ENCODE peak calls at places on chromosomes 11 and 22, in nine cellular contexts. A is PC-3, C is MM.1S, D is SK-N-SH, T is neural progenitor cell, I is HCT116, P is hepatocyte, U is GM23248, Y is OCI-LY7. N is an unnamed sample.

GRCh38 chr11:75033916-75034315 is 45.2 kb downstream of the NEU3 start:
- DNase-seq in I (no peak), U (no peak), A (no peak), D (no peak), Y (no peak), C (no peak), P (no peak), T (no peak), N (no peak)

GRCh38 chr11:119501777-119502405 is 78.9 kb upstream of the THY1 start:
- DNase-seq in A (no peak), D (no peak), U (no peak), C (no peak), P (no peak), T (peak), Y (no peak), I (no peak), N (peak)

GRCh38 chr11:75563978-75564552 is 2.0 kb downstream of the SERPINH1 start:
- DNase-seq in A (no peak), P (peak), U (peak), Y (no peak), T (peak), D (no peak), I (no peak), C (no peak), N (peak)

GRCh38 chr11:69213315-69213714 is 57.6 kb downstream of the SMIM38 start:
- DNase-seq in T (no peak), P (no peak), D (no peak), U (no peak), Y (no peak), A (no peak), I (no peak), C (no peak), N (no peak)

GRCh38 chr11:87926250-87926970 is 248.8 kb downstream of the RAB38 start:
- DNase-seq in U (peak), D (no peak), A (peak), C (no peak), T (no peak), I (peak), P (peak), Y (no peak), N (peak)

GRCh38 chr22:21952586-21953571 is at the start of gene PPM1F:
- DNase-seq in Y (peak), U (peak), C (peak), T (peak), A (peak), P (peak), I (no peak), D (peak), N (peak)

GRCh38 chr11:72015511-72016061 is 16.9 kb downstream of the IL18BP start:
- DNase-seq in T (peak), C (no peak), A (peak), U (peak), Y (peak), I (no peak), D (no peak), P (peak), N (peak)

GRCh38 chr11:76336597-76336996 is 44.3 kb downstream of the THAP12 start:
- DNase-seq in D (no peak), A (no peak), Y (no peak), C (no peak), U (no peak), T (no peak), I (no peak), P (no peak), N (no peak)

GRCh38 chr22:27115410-27115809 is 458.0 kb downstream of the MIAT start:
- DNase-seq in P (no peak), I (no peak), A (no peak), C (no peak), D (no peak), T (no peak), Y (no peak), U (no peak), N (no peak)

GRCh38 chr11:115238802-115239201 is 265.4 kb downstream of the CADM1 start:
- DNase-seq in T (no peak), U (no peak), A (no peak), Y (no peak), P (no peak), I (no peak), D (no peak), C (no peak), N (peak)

GRCh38 chr11:10522276-10522675 is 18.7 kb downstream of the RNF141 start:
- DNase-seq in Y (no peak), C (no peak), A (no peak), U (no peak), P (no peak), D (no peak), I (no peak), T (no peak), N (no peak)

GRCh38 chr11:49995559-49995958 is 13.2 kb upstream of the OR4C12 start:
- DNase-seq in D (peak), A (peak), U (peak), I (peak), Y (peak), T (peak), P (peak), C (peak), N (peak)

GRCh38 chr11:6932150-6932549 is 5.9 kb downstream of the ZNF215 start:
- DNase-seq in U (no peak), Y (no peak), I (no peak), A (no peak), T (no peak), D (no peak), P (no peak), C (no peak), N (no peak)

GRCh38 chr11:95577716-95578460 is 211.7 kb downstream of the FAM76B start:
- DNase-seq in P (no peak), D (no peak), T (no peak), I (no peak), A (peak), Y (no peak), U (peak), C (no peak), N (no peak)

GRCh38 chr11:86620796-86621575 is 51.4 kb downstream of the ME3 start:
- DNase-seq in A (no peak), I (no peak), D (no peak), C (no peak), P (no peak), Y (no peak), T (no peak), U (peak), N (no peak)

GRCh38 chr11:130146797-130147196 is 12.8 kb upstream of the ST14 start:
- DNase-seq in I (no peak), U (no peak), P (no peak), T (no peak), D (no peak), Y (peak), A (peak), C (peak), N (no peak)
- TF ChIP-seq EZH2phosphoT487 in I (no peak), U (no peak), P (no peak), T (no peak), D (no peak), Y (no peak), A (no peak), C (no peak), N (no peak)

DNA sequence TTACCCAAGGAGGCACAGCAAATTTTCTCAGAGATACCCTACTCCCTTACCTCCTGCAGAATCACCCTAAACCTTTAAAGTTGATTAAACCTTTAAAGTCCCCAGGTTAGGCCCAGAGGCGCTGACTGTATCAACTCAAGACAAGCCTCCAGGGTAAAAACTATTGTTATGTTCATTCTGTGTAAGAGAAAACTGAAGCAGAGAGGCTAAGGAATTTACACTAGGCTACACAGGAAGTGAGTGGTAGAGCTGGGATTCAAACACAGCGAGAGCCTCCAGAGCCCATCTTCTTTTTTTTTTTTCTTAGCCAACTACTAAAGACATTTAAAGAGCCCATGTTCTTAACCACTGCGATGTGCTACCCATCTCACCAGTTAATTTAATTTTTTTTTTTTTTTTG is 56.3 kb upstream of the GRK3 start:
- DNase-seq in D (no peak), I (no peak), T (no peak), U (no peak), P (no peak), C (no peak), A (no peak), Y (no peak), N (peak)
- H3K27ac ChIP-seq in D (no peak), I (no peak), T (no peak), U (no peak), P (no peak), C (no peak), A (no peak), Y (no peak), N (peak)

DNA sequence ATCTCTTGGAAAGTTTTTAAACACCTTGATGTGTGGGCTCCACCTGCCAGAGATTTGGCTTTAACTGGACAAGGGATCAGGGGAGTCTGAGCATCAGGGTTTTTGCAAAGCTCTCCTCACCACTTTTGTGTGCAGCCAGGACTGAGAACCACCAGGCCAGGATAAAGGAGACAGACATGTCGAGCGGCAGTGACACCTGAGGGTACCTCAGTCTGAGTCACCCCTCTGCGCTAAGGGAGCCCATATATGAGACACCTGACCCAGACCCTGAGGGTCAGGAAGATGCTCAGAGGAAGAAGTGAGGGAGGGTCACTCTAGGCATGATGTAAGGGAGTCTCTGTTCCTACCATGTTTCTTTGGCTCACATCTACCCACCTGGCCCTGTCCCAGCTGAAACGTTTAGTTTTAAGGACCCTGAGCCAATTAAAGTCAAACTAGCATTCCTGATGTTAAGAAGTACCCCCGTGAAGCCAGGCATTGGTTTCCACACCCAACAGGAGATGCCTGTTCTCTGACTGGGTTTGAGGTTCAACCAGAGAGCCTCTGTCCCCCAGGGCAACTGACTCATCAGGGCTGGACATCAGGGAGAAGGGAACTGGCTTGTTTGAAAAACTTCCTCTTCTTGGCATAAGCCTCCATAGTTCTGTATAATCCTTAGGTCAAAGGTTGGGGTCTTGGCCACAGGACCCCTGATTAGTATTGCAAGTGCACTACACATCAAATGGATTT is 72.4 kb upstream of the BIRC3 start:
- DNase-seq in C (no peak), A (peak), D (no peak), T (no peak), Y (no peak), I (peak), U (peak), P (no peak), N (no peak)
- TF ChIP-seq EZH2phosphoT487 in C (no peak), A (no peak), D (no peak), T (no peak), Y (no peak), I (no peak), U (no peak), P (no peak), N (no peak)

DNA sequence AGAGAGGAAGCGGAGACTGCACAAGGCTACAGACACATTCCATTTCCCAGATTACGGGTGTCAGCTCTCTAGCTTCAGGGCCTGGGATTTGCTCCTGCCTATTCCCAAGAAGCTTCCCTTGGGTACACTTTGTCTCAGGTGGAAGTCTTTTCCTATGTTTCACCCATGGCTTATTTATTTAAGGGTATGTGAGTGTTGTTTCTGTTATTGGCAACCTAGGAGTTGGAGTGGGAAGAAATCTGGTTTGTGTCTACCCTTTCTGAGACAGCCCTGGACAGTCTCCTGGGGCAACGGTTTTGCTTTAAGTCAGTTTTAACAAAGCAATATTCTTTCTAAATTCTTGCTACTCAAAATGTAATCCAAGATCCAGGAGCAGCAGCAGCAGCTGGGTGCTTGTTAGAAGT is 127.0 kb downstream of the MICAL2 start:
- DNase-seq in P (no peak), U (no peak), A (no peak), T (no peak), I (no peak), C (no peak), D (no peak), Y (no peak), N (no peak)
- H3K27ac ChIP-seq in P (peak), U (peak), A (no peak), T (no peak), I (no peak), C (no peak), D (peak), Y (no peak), N (no peak)

GRCh38 chr22:23203452-23204124 is 23.3 kb downstream of the BCR start:
- DNase-seq in T (no peak), Y (no peak), P (no peak), A (no peak), C (no peak), U (no peak), D (no peak), I (no peak), N (no peak)

GRCh38 chr22:23204125-23204488 is 23.8 kb downstream of the BCR start:
- DNase-seq in A (no peak), T (no peak), P (no peak), I (no peak), D (no peak), C (no peak), Y (no peak), U (peak), N (no peak)

GRCh38 chr22:23202812-23203451 is 22.6 kb downstream of the BCR start:
- DNase-seq in I (no peak), U (no peak), C (no peak), T (no peak), D (no peak), A (no peak), P (no peak), Y (no peak), N (no peak)

GRCh38 chr22:23205330-23205729 is 25.0 kb downstream of the BCR start:
- DNase-seq in P (no peak), Y (no peak), C (no peak), T (no peak), I (no peak), U (no peak), A (no peak), D (no peak), N (no peak)

DNA sequence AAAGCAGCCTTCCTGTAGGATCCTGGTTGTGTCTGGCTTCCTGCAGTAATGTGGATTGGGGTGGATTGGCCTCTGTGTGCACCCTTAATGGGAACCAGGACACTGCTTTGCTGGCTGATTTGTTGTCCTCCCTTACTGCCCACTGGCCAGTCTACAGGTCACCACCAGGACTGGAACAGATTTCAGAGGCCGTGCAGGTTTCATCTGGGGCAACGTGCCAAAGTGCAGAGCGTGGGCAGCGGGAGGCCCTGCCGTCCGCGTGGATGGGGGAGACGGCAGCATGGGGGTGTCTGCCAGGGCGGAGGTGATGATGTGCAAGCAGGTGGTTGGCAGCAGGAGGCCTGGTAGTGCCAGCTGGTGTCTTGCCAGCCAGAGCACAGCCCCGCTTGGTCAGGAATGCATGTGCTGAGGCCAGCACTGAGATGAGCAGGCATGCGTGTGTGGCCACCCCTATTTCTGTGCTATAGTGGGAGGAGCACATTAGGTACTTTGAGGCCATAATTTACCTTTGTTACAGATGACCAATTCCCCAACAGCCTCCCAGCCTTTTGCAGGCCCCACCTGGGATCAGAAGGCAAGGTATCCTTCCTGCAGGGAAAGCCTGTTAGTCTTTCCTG is 24.3 kb downstream of the BCR start:
- DNase-seq in A (no peak), Y (no peak), D (peak), U (peak), I (no peak), C (no peak), P (no peak), T (no peak), N (no peak)
- TF ChIP-seq EZH2phosphoT487 in A (no peak), Y (no peak), D (no peak), U (no peak), I (no peak), C (no peak), P (no peak), T (no peak), N (no peak)

GRCh38 chr11:90449643-90450042 is 226.8 kb upstream of the CHORDC1 start:
- DNase-seq in A (no peak), D (peak), P (no peak), T (no peak), U (no peak), Y (no peak), C (no peak), I (no peak), N (no peak)

GRCh38 chr11:90453525-90453924 is 230.7 kb upstream of the CHORDC1 start:
- DNase-seq in I (no peak), Y (no peak), D (no peak), T (no peak), A (no peak), C (no peak), P (no peak), U (no peak), N (peak)

GRCh38 chr11:90446207-90446606 is 223.4 kb upstream of the CHORDC1 start:
- DNase-seq in Y (no peak), D (no peak), U (no peak), C (no peak), A (no peak), T (no peak), P (no peak), I (no peak), N (no peak)

GRCh38 chr11:90447651-90448050 is 224.8 kb upstream of the CHORDC1 start:
- DNase-seq in U (no peak), C (no peak), T (no peak), Y (no peak), I (no peak), D (no peak), P (no peak), A (no peak), N (no peak)

DNA sequence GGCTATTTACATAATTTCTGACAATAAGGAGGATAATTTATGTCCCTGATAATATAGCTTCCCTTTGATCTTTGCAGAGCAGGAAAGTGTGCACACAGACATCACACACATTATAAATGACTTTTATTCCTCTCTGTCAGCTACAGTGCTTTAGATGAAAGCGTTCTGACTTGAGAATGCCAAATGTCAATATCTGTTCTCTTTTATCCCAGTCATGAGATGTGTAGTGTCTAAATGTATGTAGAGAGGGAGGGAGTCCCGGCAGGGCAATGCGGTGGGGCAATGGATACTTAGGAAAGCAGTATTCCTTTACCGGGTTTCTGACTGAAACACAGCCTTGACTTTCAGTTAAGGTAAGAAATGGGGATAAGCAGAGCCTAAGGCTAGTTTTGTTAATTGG is 225.4 kb upstream of the CHORDC1 start:
- DNase-seq in T (no peak), Y (no peak), D (no peak), C (no peak), U (no peak), I (no peak), A (no peak), P (peak), N (no peak)
- H3K27ac ChIP-seq in T (no peak), Y (no peak), D (no peak), C (no peak), U (no peak), I (no peak), A (no peak), P (no peak), N (no peak)

GRCh38 chr11:35290876-35291275 is 128.5 kb downstream of the SLC1A2 start:
- DNase-seq in U (no peak), Y (no peak), P (no peak), T (no peak), C (no peak), I (no peak), A (peak), D (no peak), N (no peak)
- TF ChIP-seq EZH2phosphoT487 in U (no peak), Y (no peak), P (no peak), T (no peak), C (no peak), I (no peak), A (no peak), D (no peak), N (no peak)

GRCh38 chr11:106986261-106986660 is 32.0 kb downstream of the GUCY1A2 start:
- DNase-seq in T (no peak), C (no peak), A (peak), I (no peak), P (peak), D (no peak), Y (no peak), U (peak), N (no peak)

GRCh38 chr11:106990322-106990721 is 28.0 kb downstream of the GUCY1A2 start:
- DNase-seq in T (no peak), C (no peak), U (no peak), A (no peak), P (no peak), I (no peak), Y (no peak), D (no peak), N (no peak)

GRCh38 chr11:106986673-106987072 is 31.6 kb downstream of the GUCY1A2 start:
- DNase-seq in C (no peak), P (no peak), Y (no peak), T (no peak), I (no peak), U (peak), A (no peak), D (no peak), N (no peak)

GRCh38 chr11:106988151-106988806 is 30.0 kb downstream of the GUCY1A2 start:
- DNase-seq in Y (no peak), I (no peak), P (peak), A (peak), U (peak), C (no peak), D (no peak), T (no peak), N (no peak)

GRCh38 chr11:106989056-106989455 is 29.2 kb downstream of the GUCY1A2 start:
- DNase-seq in D (no peak), Y (no peak), C (no peak), U (peak), P (no peak), A (peak), T (no peak), I (no peak), N (no peak)
- H3K27ac ChIP-seq in D (peak), Y (no peak), C (no peak), U (peak), P (peak), A (no peak), T (no peak), I (no peak), N (no peak)

DNA sequence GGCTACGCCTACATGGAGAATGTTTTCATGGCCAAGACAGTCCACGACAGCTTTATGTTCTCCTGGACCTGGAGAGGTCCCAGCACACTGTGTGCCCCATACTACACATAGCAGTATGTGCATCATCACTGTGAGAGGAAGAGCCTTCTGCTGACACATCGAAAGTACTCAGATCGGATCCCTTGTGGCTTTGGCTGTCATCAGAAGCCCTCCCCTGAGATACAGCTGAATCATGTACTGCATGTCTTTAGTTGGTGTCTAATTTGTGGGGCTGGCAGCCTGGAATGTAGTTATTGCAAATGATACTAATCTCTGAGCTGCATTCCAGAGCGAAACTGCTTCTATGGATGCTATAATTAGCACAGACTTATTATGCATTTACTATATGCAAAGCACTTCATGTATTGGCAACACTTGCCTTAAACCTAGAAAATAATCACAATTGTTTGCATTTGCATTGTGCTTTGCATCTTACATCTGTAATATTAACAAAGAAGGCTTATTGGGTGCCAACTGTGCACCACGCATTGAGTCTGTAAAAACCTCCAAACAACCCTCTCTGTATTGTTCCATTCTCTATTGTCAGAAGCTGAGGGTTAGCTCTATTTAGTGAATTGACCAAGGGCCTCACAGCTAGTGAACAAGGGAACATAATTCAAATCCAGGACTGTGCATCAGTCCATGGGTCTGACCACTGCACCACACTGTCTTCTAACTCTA is 89.2 kb upstream of the CRTAM start:
- DNase-seq in C (peak), I (no peak), A (peak), T (no peak), Y (peak), U (peak), D (no peak), P (no peak), N (no peak)
- TF ChIP-seq EZH2phosphoT487 in C (no peak), I (no peak), A (no peak), T (no peak), Y (no peak), U (peak), D (no peak), P (no peak), N (no peak)

N was measured in GM23338.